ENCODE peak calls at places on chromosomes 12 and 14, in ten cellular contexts. X, N, M, R, Z, V, Y, H, G and Q are unnamed samples.

GRCh38 chr12:122366685-122367475 is 55.6 kb downstream of the CLIP1 start:
- DNase-seq in X (no peak), N (peak), M (no peak), R (peak), Z (peak), V (no peak), Y (peak), H (peak), G (no peak), Q (no peak)

GRCh38 chr12:12483438-12483837 is 79.2 kb downstream of the DUSP16 start:
- DNase-seq in X (no peak), N (no peak), M (no peak), R (no peak), Z (no peak), V (no peak), Y (no peak), H (no peak), G (no peak), Q (no peak)

GRCh38 chr12:53937099-53937498 is 1.5 kb upstream of the HOXC13 start:
- DNase-seq in X (no peak), N (no peak), M (no peak), R (no peak), Z (no peak), V (no peak), Y (no peak), H (no peak), G (no peak), Q (no peak)

GRCh38 chr12:98373019-98373554 is 142.3 kb upstream of the TMPO start:
- DNase-seq in X (no peak), N (peak), M (no peak), R (no peak), Z (no peak), V (no peak), Y (peak), H (peak), G (no peak), Q (peak)

GRCh38 chr12:92107094-92107493 is 38.6 kb downstream of the BTG1 start:
- DNase-seq in X (no peak), N (no peak), M (no peak), R (no peak), Z (no peak), V (no peak), Y (no peak), H (no peak), G (no peak), Q (no peak)

GRCh38 chr12:105444050-105444808 is 113.7 kb downstream of the C12orf75 start:
- DNase-seq in X (no peak), N (no peak), M (no peak), R (no peak), Z (no peak), V (no peak), Y (no peak), H (no peak), G (no peak), Q (no peak)

GRCh38 chr12:25557830-25558436 is 4.8 kb upstream of the LMNTD1 start:
- DNase-seq in X (no peak), N (peak), M (no peak), R (no peak), Z (no peak), V (no peak), Y (peak), H (peak), G (peak), Q (no peak)

GRCh38 chr12:44574586-44574985 is 301.5 kb downstream of the NELL2 start:
- DNase-seq in X (no peak), N (no peak), M (no peak), R (no peak), Z (no peak), V (no peak), Y (no peak), H (no peak), G (no peak), Q (no peak)

GRCh38 chr12:60921541-60921940 is 1325.7 kb downstream of the SLC16A7 start:
- DNase-seq in X (no peak), N (no peak), M (no peak), R (no peak), Z (no peak), V (no peak), Y (peak), H (no peak), G (no peak), Q (no peak)

GRCh38 chr14:63800651-63801385 is 52.0 kb upstream of the SYNE2 start:
- DNase-seq in X (no peak), N (no peak), M (no peak), R (no peak), Z (no peak), V (no peak), Y (no peak), H (peak), G (no peak), Q (no peak)

GRCh38 chr12:122830517-122831214 is 4.6 kb upstream of the HIP1R start:
- DNase-seq in X (no peak), N (peak), M (no peak), R (no peak), Z (no peak), V (no peak), Y (peak), H (peak), G (no peak), Q (no peak)

GRCh38 chr14:41825622-41826021 is 218.9 kb downstream of the LRFN5 start:
- DNase-seq in X (no peak), N (no peak), M (no peak), R (no peak), Z (no peak), V (no peak), Y (no peak), H (no peak), G (no peak), Q (no peak)

GRCh38 chr14:41824441-41824840 is 217.8 kb downstream of the LRFN5 start:
- DNase-seq in X (no peak), N (no peak), M (no peak), R (no peak), Z (no peak), V (no peak), Y (no peak), H (no peak), G (no peak), Q (no peak)
- TF ChIP-seq CTCF in X (no peak), N (no peak), M (no peak), R (peak), Z (peak), V (no peak), Y (no peak), H (peak), G (peak), Q (no peak)

GRCh38 chr12:109189291-109189690 is 72.9 kb downstream of the ACACB start:
- DNase-seq in X (no peak), N (no peak), M (no peak), R (no peak), Z (no peak), V (no peak), Y (no peak), H (no peak), G (no peak), Q (no peak)
- TF ChIP-seq CTCF in X (no peak), N (no peak), M (no peak), R (no peak), Z (no peak), V (no peak), Y (no peak), H (no peak), G (no peak), Q (no peak)

GRCh38 chr14:64826845-64827244 is 52.9 kb downstream of the SPTB start:
- DNase-seq in X (no peak), N (no peak), M (no peak), R (no peak), Z (no peak), V (no peak), Y (no peak), H (peak), G (no peak), Q (no peak)
- TF ChIP-seq CTCF in X (no peak), N (no peak), M (no peak), R (no peak), Z (no peak), V (no peak), Y (no peak), H (no peak), G (no peak), Q (no peak)

GRCh38 chr12:5492562-5492961 is 60.7 kb downstream of the NTF3 start:
- DNase-seq in X (no peak), N (no peak), M (no peak), R (no peak), Z (no peak), V (no peak), Y (no peak), H (no peak), G (no peak), Q (no peak)
- TF ChIP-seq CTCF in X (peak), N (no peak), M (no peak), R (no peak), Z (peak), V (no peak), Y (no peak), H (no peak), G (no peak), Q (no peak)